ENCODE peak calls at places on chromosomes 12 and 14, in four cellular contexts. V is HFF-Myc; J is activated T-helper 1 cell treated with anti-CD3 and anti-CD28 coated beads, Interleukin-12 subunit alpha, Interleukin-12 subunit beta, Interleukin-2, Interleukin-4 antibody, amounts not matched to agents 30 ng/mL and 10 ng/mL and 1 ng/mL, durations not matched to agents 14 hours and 24 hours and 36 hours; B is endothelial cell. S is an unnamed sample.

GRCh38 chr14:58082011-58082410 is 70.0 kb downstream of the ARMH4 start:
- DNase-seq in V (no peak), J (no peak), B (no peak), S (no peak)

GRCh38 chr12:123401753-123402683 is 18.1 kb downstream of the KMT5A start:
- DNase-seq in J (no peak), B (no peak), V (no peak), S (no peak)

GRCh38 chr12:121465921-121466799 is 66.2 kb downstream of the RNF34 start:
- DNase-seq in V (no peak), J (peak), B (peak), S (peak)

GRCh38 chr12:95859344-95859816 is 628 bp downstream of the SNRPF start:
- DNase-seq in B (no peak), J (no peak), V (no peak), S (no peak)

GRCh38 chr12:71252473-71252872 is 94.7 kb upstream of the TSPAN8 start:
- DNase-seq in B (no peak), J (no peak), V (no peak), S (no peak)

GRCh38 chr12:132872975-132873421 is 14.4 kb downstream of the CHFR start:
- DNase-seq in B (no peak), V (no peak), J (peak), S (no peak)

GRCh38 chr12:3035171-3035570 is 42.0 kb upstream of the TSPAN9 start:
- DNase-seq in V (no peak), J (no peak), B (peak), S (no peak)

GRCh38 chr12:94536040-94536965 is 76.6 kb upstream of the CEP83 start:
- DNase-seq in B (no peak), J (no peak), V (no peak), S (no peak)

GRCh38 chr14:38882533-38882932 is 220.5 kb downstream of the SEC23A start:
- DNase-seq in B (no peak), V (peak), J (no peak), S (no peak)

GRCh38 chr14:70789361-70789760 is 20.0 kb downstream of the MAP3K9 start:
- DNase-seq in J (no peak), B (no peak), V (no peak), S (no peak)

GRCh38 chr12:101829639-101830390 is 944 bp downstream of the GNPTAB start:
- DNase-seq in V (no peak), J (no peak), B (no peak), S (no peak)

GRCh38 chr14:64549805-64550538 is at the start of gene PPP1R36:
- DNase-seq in J (peak), V (no peak), B (peak), S (no peak)

GRCh38 chr14:41873379-41874034 is 266.8 kb downstream of the LRFN5 start:
- DNase-seq in B (no peak), J (no peak), V (peak), S (no peak)

GRCh38 chr14:80323266-80323665 is 112.0 kb upstream of the DIO2 start:
- DNase-seq in V (no peak), B (no peak), J (no peak), S (no peak)

GRCh38 chr14:84643438-84643837 is 886.5 kb upstream of the FLRT2 start:
- DNase-seq in J (no peak), V (no peak), B (no peak), S (no peak)

GRCh38 chr14:65211341-65211987 is 109.1 kb upstream of the MAX start:
- DNase-seq in B (no peak), J (no peak), V (no peak), S (no peak)

GRCh38 chr12:64625243-64626077 is 15.2 kb downstream of the RASSF3 start:
- DNase-seq in B (peak), V (peak), J (no peak), S (peak)

GRCh38 chr12:6312529-6313325 is 2.2 kb downstream of the PLEKHG6 start:
- DNase-seq in V (no peak), J (peak), B (no peak), S (no peak)

GRCh38 chr12:121030576-121031212 is 8.4 kb downstream of the OASL start:
- DNase-seq in B (no peak), J (no peak), V (no peak), S (no peak)

GRCh38 chr14:58809520-58809919 is 171.8 kb downstream of the DACT1 start:
- DNase-seq in B (no peak), J (no peak), V (no peak), S (no peak)

GRCh38 chr12:48105321-48105866 is 485 bp downstream of the SENP1 start:
- DNase-seq in J (no peak), V (no peak), B (no peak), S (peak)

GRCh38 chr14:26855051-26855753 is 257.4 kb upstream of the NOVA1 start:
- DNase-seq in J (no peak), V (no peak), B (no peak), S (no peak)

GRCh38 chr12:76047742-76048141 is 16.2 kb upstream of the PHLDA1 start:
- DNase-seq in V (no peak), B (no peak), J (no peak), S (no peak)

S was measured in HuH-7.5.